ENCODE peak calls at places on chromosomes 16 and 17, in nine cellular contexts. P, F, W, U, D, R, O, H and C are unnamed samples.
A peak's percentile ranks its signal among the peaks of the same experiment; 100 is the strongest.

GRCh38 chr16:85888405-85889331 is 10.3 kb upstream of the IRF8 start:
- DNase-seq in P (peak; percentile 86), F (no peak), W (no peak), U (no peak), D (peak; percentile 90), R (no peak), O (no peak), H (peak; percentile 34), C (no peak)

GRCh38 chr17:49214665-49215360 is 4.3 kb downstream of the ABI3 start:
- DNase-seq in P (no peak), F (peak; percentile 70), W (no peak), U (no peak), D (no peak), R (no peak), O (no peak), H (no peak), C (no peak)

GRCh38 chr17:77382966-77383612 is 242.3 kb downstream of the SEC14L1 start:
- DNase-seq in P (no peak), F (no peak), W (no peak), U (no peak), D (peak; percentile 72), R (no peak), O (no peak), H (peak; percentile 54), C (no peak)

GRCh38 chr16:47446431-47446830 is 14.4 kb downstream of the ITFG1 start:
- DNase-seq in P (no peak), F (no peak), W (no peak), U (no peak), D (no peak), R (no peak), O (no peak), H (no peak), C (no peak)

GRCh38 chr17:48409607-48410006 is 20.4 kb downstream of the SKAP1 start:
- DNase-seq in P (no peak), F (no peak), W (no peak), U (no peak), D (no peak), R (no peak), O (no peak), H (no peak), C (no peak)

GRCh38 chr17:350706-351435 is 1.7 kb downstream of the RPH3AL start:
- DNase-seq in P (no peak), F (peak; percentile 82), W (no peak), U (no peak), D (peak; percentile 56), R (no peak), O (no peak), H (peak; percentile 47), C (no peak)

GRCh38 chr17:82235056-82235774 is 6.4 kb downstream of the SLC16A3 start:
- DNase-seq in P (no peak), F (peak; percentile 67), W (no peak), U (no peak), D (no peak), R (peak; percentile 73), O (no peak), H (no peak), C (no peak)

GRCh38 chr16:79001156-79001997 is 599.2 kb downstream of the MAF start:
- DNase-seq in P (no peak), F (no peak), W (no peak), U (no peak), D (no peak), R (no peak), O (no peak), H (no peak), C (no peak)

GRCh38 chr17:17205368-17206148 is 575 bp downstream of the PLD6 start:
- DNase-seq in P (no peak), F (peak; percentile 85), W (no peak), U (no peak), D (no peak), R (peak; percentile 90), O (peak; percentile 34), H (peak; percentile 38), C (no peak)

DNA sequence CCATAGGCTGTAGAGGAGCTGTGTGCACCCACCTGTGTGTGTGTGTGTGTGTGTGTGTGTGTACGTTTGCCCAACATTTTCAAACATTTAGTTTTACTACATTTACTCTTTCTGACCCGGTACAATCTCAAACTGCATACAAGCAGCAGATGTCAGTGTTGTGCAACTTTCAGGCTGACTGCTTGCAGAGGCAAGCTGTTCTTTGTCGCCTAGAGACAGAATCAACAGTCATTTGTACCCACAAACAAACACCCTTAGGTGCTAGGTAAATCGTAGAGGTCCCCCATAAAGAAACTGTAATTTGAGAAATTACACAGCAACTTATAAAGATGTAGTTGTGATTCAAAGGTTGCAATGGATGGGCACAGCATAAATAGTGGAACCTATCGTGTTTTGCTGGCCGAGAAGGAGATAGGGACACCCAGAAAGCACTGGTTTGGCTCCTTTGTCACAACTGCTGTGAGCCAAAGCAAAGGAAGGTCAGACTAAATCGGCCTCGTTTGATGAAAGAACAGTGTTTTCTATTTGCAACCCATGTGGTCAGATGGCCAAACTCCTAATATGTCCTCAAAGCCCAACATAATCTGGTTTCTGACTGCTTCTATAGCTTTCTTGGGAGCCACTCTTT is 478.4 kb downstream of the TOX3 start:
- DNase-seq in P (peak; percentile 25), F (no peak), W (peak; percentile 27), U (no peak), D (peak; percentile 25), R (no peak), O (peak; percentile 20), H (peak; percentile 10), C (no peak)
- TF ChIP-seq CTCF in P (peak; percentile 41), F (no peak), W (peak; percentile 67), U (no peak), D (no peak), R (no peak), O (peak; percentile 64), H (peak; percentile 13), C (no peak)

GRCh38 chr16:81882559-81882958 is 103.5 kb downstream of the PLCG2 start:
- DNase-seq in P (no peak), F (no peak), W (no peak), U (no peak), D (no peak), R (no peak), O (no peak), H (no peak), C (no peak)

GRCh38 chr16:81881228-81881627 is 102.1 kb downstream of the PLCG2 start:
- DNase-seq in P (no peak), F (no peak), W (no peak), U (no peak), D (no peak), R (no peak), O (no peak), H (no peak), C (no peak)

GRCh38 chr16:81880816-81881215 is 101.7 kb downstream of the PLCG2 start:
- DNase-seq in P (no peak), F (no peak), W (no peak), U (no peak), D (no peak), R (no peak), O (no peak), H (no peak), C (no peak)

GRCh38 chr16:81878529-81878928 is 99.4 kb downstream of the PLCG2 start:
- DNase-seq in P (no peak), F (no peak), W (no peak), U (no peak), D (no peak), R (no peak), O (no peak), H (no peak), C (no peak)

GRCh38 chr16:81879625-81880024 is 100.5 kb downstream of the PLCG2 start:
- DNase-seq in P (no peak), F (no peak), W (no peak), U (no peak), D (no peak), R (no peak), O (no peak), H (no peak), C (no peak)
- TF ChIP-seq CTCF in P (peak; percentile 36), F (peak; percentile 25), W (no peak), U (no peak), D (no peak), R (no peak), O (peak; percentile 31), H (peak; percentile 12), C (no peak)

GRCh38 chr17:27386206-27387075 is 69.8 kb upstream of the KSR1 start:
- DNase-seq in P (no peak), F (no peak), W (no peak), U (no peak), D (no peak), R (no peak), O (no peak), H (no peak), C (no peak)

GRCh38 chr17:27382025-27382424 is 74.2 kb upstream of the KSR1 start:
- DNase-seq in P (no peak), F (no peak), W (no peak), U (no peak), D (no peak), R (no peak), O (no peak), H (no peak), C (no peak)

GRCh38 chr17:27385626-27386025 is 70.6 kb upstream of the KSR1 start:
- DNase-seq in P (no peak), F (no peak), W (no peak), U (no peak), D (no peak), R (no peak), O (no peak), H (no peak), C (no peak)

GRCh38 chr17:27384721-27385120 is 71.5 kb upstream of the KSR1 start:
- DNase-seq in P (no peak), F (no peak), W (no peak), U (no peak), D (peak; percentile 20), R (no peak), O (no peak), H (peak; percentile 12), C (no peak)

DNA sequence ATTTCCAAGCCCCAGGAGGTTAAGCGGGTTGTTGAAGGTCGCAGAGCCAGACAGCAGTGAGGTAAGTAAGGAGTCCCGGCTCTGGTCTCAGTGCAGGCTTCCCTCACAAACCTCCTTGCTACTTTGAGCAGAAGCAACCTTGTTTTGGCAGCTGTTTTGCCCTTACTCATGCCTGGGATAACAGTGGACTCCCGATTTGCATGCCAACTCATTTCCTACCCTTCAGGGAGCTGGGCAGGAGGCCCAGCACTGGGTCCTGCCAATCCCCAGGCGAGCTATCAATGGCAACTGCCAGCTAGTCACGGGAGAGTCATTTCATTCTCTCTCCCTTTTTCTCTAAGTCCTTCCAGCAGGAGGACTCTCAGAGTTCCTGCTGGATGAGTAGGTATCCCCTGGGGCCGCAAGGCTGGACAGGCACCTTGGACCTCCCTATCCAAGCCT is 72.0 kb upstream of the KSR1 start:
- DNase-seq in P (peak; percentile 71), F (no peak), W (no peak), U (peak; percentile 90), D (peak; percentile 95), R (no peak), O (no peak), H (peak; percentile 97), C (no peak)
- TF ChIP-seq CTCF in P (peak; percentile 35), F (no peak), W (no peak), U (peak; percentile 26), D (peak; percentile 11), R (no peak), O (no peak), H (no peak), C (no peak)

DNA sequence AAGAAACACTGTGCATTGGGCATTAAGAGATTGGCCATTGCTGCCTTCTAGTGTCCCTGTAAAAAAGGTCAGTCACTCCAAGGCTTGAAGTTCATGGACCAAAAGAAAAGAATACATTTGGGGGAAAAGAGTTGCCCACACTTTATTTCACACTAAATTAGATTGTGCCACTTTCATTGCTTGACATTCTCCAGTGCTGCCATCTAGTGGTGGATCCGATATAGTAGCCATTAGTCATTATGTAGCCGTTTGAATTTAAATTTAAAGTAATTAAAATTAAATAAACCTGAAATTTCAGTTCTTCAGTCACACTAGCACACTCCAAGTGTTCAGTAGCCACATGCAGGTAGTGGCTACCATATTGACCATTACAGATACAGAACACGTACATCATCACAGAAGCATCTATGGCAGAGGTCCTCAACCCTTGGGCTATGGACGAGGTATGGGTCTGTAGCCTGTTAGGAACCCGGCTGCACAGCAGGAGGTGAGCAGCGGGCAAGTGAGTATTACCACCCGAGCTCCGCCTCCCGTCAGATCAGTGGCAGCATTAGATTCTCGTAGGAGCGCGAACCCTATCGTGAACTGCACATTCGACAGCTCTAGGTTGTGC is 21.9 kb upstream of the CDH5 start:
- DNase-seq in P (peak; percentile 45), F (peak; percentile 16), W (peak; percentile 63), U (no peak), D (peak; percentile 67), R (no peak), O (peak; percentile 55), H (peak; percentile 18), C (no peak)
- TF ChIP-seq CTCF in P (peak; percentile 67), F (peak; percentile 85), W (peak; percentile 85), U (peak; percentile 64), D (peak; percentile 73), R (peak; percentile 84), O (peak; percentile 80), H (peak; percentile 77), C (peak; percentile 89)